ENCODE peak calls at places on chromosomes 7 and 10, in four cellular contexts. C is activated CD8-positive, alpha-beta memory T cell treated with anti-CD3 and anti-CD28 coated beads for 1 hour; Q is activated T-helper 1 cell treated with anti-CD3 and anti-CD28 coated beads, Interleukin-2, amount 50 U/mL, for 16 hours; L is hypothalamus. G is an unnamed sample.

GRCh38 chr10:48206470-48207250 is 67.8 kb downstream of the FRMPD2 start:
- DNase-seq in Q (no peak), C (no peak), L (no peak), G (no peak)

GRCh38 chr7:20331912-20332317 is 1.2 kb downstream of the ITGB8 start:
- DNase-seq in C (no peak), L (no peak), Q (no peak), G (no peak)

GRCh38 chr10:11160982-11161554 is 143.4 kb downstream of the CELF2 start:
- DNase-seq in C (no peak), Q (no peak), L (no peak), G (no peak)

GRCh38 chr7:12389089-12389700 is 14.5 kb downstream of the VWDE start:
- DNase-seq in C (no peak), L (no peak), Q (no peak), G (peak; percentile 25)

GRCh38 chr10:119341236-119342016 is 134.1 kb downstream of the GRK5 start:
- DNase-seq in Q (peak; percentile 19), C (no peak), L (no peak), G (peak; percentile 53)

GRCh38 chr7:28520074-28521015 is 108.0 kb downstream of the CREB5 start:
- DNase-seq in C (no peak), Q (no peak), L (no peak), G (no peak)

GRCh38 chr10:71985542-71986250 is 21.5 kb downstream of the CHST3 start:
- DNase-seq in Q (no peak), C (no peak), L (no peak), G (no peak)

GRCh38 chr7:74544706-74545469 is 91.2 kb downstream of the GTF2IRD1 start:
- DNase-seq in C (no peak), Q (no peak), L (no peak), G (no peak)

GRCh38 chr7:1717095-1717483 is 47.0 kb downstream of the ELFN1 start:
- DNase-seq in Q (no peak), C (no peak), L (no peak), G (no peak)

G was measured in kidney epithelial cell.